ENCODE peak calls at places on chromosomes 6 and 20, in nine cellular contexts. P, H, E, Z, W, R, D, B and T are unnamed samples.

GRCh38 chr6:125188037-125188436 is 34.5 kb downstream of the TPD52L1 start:
- DNase-seq in P (no peak), H (no peak), E (no peak), Z (peak), W (no peak), R (no peak), D (peak), B (no peak), T (no peak)

GRCh38 chr6:69122407-69122773 is 487.3 kb downstream of the ADGRB3 start:
- DNase-seq in P (no peak), H (no peak), E (no peak), Z (no peak), W (no peak), R (no peak), D (no peak), B (no peak), T (no peak)

GRCh38 chr6:16168858-16169257 is 40.0 kb downstream of the MYLIP start:
- DNase-seq in P (no peak), H (no peak), E (no peak), Z (peak), W (peak), R (peak), D (peak), B (peak), T (no peak)

GRCh38 chr6:166474721-166475565 is 92.2 kb upstream of the MPC1 start:
- DNase-seq in P (no peak), H (no peak), E (no peak), Z (no peak), W (no peak), R (no peak), D (peak), B (no peak), T (no peak)

GRCh38 chr6:151958332-151958731 is 150.8 kb downstream of the ESR1 start:
- DNase-seq in P (no peak), H (no peak), E (no peak), Z (no peak), W (peak), R (no peak), D (peak), B (no peak), T (no peak)

GRCh38 chr6:28269492-28269891 is 2.5 kb downstream of the ZSCAN26 start:
- DNase-seq in P (no peak), H (no peak), E (no peak), Z (peak), W (peak), R (no peak), D (peak), B (no peak), T (no peak)

GRCh38 chr20:36793294-36794115 is 19.9 kb upstream of the DSN1 start:
- DNase-seq in P (no peak), H (no peak), E (no peak), Z (no peak), W (no peak), R (no peak), D (no peak), B (no peak), T (no peak)

GRCh38 chr6:139519571-139520031 is 145.2 kb upstream of the CITED2 start:
- DNase-seq in P (no peak), H (no peak), E (no peak), Z (peak), W (peak), R (no peak), D (peak), B (no peak), T (no peak)

GRCh38 chr6:131844243-131844841 is 36.5 kb downstream of the ENPP1 start:
- DNase-seq in P (no peak), H (no peak), E (no peak), Z (peak), W (peak), R (no peak), D (peak), B (peak), T (no peak)

GRCh38 chr6:41028618-41029486 is 10.2 kb downstream of the UNC5CL start:
- DNase-seq in P (no peak), H (no peak), E (no peak), Z (no peak), W (no peak), R (no peak), D (no peak), B (no peak), T (no peak)

GRCh38 chr6:106360989-106361430 is 493 bp downstream of the CRYBG1 start:
- DNase-seq in P (peak), H (peak), E (peak), Z (no peak), W (no peak), R (peak), D (no peak), B (no peak), T (no peak)

GRCh38 chr6:50637267-50637666 is 76.1 kb upstream of the TFAP2D start:
- DNase-seq in P (no peak), H (no peak), E (no peak), Z (no peak), W (no peak), R (no peak), D (no peak), B (no peak), T (no peak)
- TF ChIP-seq CTCF in P (no peak), H (no peak), E (no peak), Z (no peak), W (no peak), R (no peak), D (no peak), B (no peak), T (no peak)

DNA sequence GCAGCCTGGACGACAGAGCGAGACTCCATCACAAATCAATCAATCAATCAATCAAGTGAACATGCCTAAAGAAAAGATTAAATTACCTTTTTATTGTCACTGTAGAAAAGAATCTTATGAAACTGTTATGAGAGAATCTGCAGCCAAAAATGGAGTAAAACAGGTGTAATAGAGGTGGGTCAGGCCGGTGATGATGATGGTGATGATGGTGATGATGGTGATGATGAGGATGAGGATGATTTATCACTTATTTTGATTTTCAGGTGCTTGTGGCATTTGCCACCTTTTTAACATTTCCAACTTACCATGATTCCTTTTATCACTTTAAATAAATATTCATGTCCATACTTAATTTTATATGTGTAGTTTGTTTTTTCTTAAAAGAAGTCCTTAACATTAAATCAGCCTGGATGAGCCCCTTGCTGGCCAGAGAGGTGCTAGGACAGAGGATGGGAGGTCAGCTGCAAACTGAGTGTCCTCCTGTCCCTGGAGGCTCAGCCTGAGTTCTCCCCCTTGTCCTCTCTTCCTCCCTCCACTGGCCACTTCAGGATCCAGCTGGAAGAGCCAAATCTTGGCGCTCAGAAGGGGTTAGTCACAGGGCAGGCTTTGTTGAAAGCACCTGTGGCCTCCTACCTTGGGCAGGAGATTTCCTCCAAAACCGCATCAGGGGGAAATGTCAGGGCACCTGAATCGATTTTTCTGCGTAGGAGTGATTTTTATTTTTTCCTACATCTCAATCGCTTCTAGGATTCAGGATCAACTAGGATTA is 32.7 kb downstream of the SLC2A10 start:
- DNase-seq in P (no peak), H (no peak), E (no peak), Z (no peak), W (no peak), R (no peak), D (no peak), B (no peak), T (no peak)
- TF ChIP-seq CTCF in P (no peak), H (no peak), E (no peak), Z (no peak), W (no peak), R (no peak), D (no peak), B (no peak), T (no peak)

DNA sequence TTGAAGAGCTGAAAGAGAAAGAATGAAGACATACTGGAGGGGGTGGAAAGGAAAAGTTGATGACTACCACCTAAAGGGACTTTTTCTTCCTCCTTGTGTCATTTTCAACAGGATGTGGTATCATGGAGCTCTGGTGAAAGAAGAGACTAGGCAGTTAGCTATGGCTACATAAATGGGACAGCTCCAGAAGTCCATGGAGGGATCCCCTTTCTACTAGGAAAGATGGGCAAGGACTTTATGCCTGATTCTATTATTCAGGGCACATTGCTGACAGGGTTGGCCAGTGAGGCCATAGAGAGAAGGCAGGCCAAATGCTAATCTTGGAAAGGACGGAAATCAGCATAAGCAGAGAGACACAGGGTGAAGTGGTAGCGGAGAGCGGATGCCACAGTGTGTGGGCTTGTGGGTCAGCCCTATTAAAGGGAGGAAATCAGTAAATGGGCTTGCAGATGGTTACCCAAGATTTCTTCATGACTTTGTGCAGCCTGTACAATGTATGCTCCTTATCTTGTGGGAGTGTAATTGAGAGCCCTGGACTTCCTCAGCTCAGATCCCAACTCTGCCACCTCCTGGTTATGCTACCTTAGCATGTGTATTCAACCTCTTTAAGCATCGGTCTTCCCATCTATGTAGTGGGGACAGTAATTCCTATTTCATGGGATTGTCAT is 77.4 kb upstream of the TMEM170B start:
- DNase-seq in P (peak), H (no peak), E (no peak), Z (peak), W (no peak), R (no peak), D (peak), B (no peak), T (no peak)
- TF ChIP-seq CTCF in P (no peak), H (no peak), E (no peak), Z (no peak), W (no peak), R (no peak), D (no peak), B (peak), T (no peak)

GRCh38 chr6:118080547-118080946 is 173.5 kb downstream of the SLC35F1 start:
- DNase-seq in P (no peak), H (no peak), E (no peak), Z (no peak), W (no peak), R (no peak), D (no peak), B (no peak), T (no peak)
- TF ChIP-seq CTCF in P (no peak), H (no peak), E (no peak), Z (no peak), W (no peak), R (no peak), D (no peak), B (no peak), T (peak)

GRCh38 chr6:3776881-3777507 is 25.5 kb upstream of the PXDC1 start:
- DNase-seq in P (no peak), H (no peak), E (no peak), Z (no peak), W (no peak), R (no peak), D (no peak), B (peak), T (no peak)
- TF ChIP-seq CTCF in P (no peak), H (no peak), E (no peak), Z (no peak), W (no peak), R (no peak), D (no peak), B (peak), T (peak)